ENCODE peak calls at places on chromosomes 13 and 19, in six cellular contexts. F is GM12878, T is ovary, Z is A549, O is esophagus muscularis mucosa, V is upper lobe of left lung. C is an unnamed sample. For H3K4me1, the result is how much of the 10 kb centered on the place peaks cover.

GRCh38 chr13:110773480-110773879 is 60.0 kb downstream of the ING1 start:
- DNase-seq in F (no peak), O (peak), V (no peak), T (no peak), Z (no peak), C (no peak)

GRCh38 chr13:53165201-53165600 is 136.6 kb downstream of the OLFM4 start:
- DNase-seq in F (no peak), Z (no peak), V (no peak), T (no peak), O (no peak), C (no peak)

GRCh38 chr13:30551194-30551593 is 66.5 kb upstream of the USPL1 start:
- DNase-seq in T (no peak), V (no peak), Z (peak), O (no peak), F (no peak), C (no peak)

GRCh38 chr19:44747739-44748425 is 626 bp upstream of the BCL3 start:
- DNase-seq in F (no peak), O (no peak), T (peak), Z (peak), V (peak), C (peak)

GRCh38 chr13:25753976-25754375 is 297.8 kb downstream of the SHISA2 start:
- DNase-seq in F (no peak), V (no peak), O (no peak), Z (no peak), T (no peak), C (no peak)

GRCh38 chr19:40933025-40933424 is 51.0 kb upstream of the CYP2A7 start:
- DNase-seq in V (no peak), O (no peak), F (no peak), T (no peak), Z (peak), C (no peak)

GRCh38 chr19:15529774-15530372 is 21.5 kb downstream of the CYP4F22 start:
- DNase-seq in O (no peak), V (no peak), Z (peak), F (no peak), T (no peak), C (no peak)

GRCh38 chr13:32895296-32895695 is 120.9 kb upstream of the KL start:
- DNase-seq in T (no peak), F (no peak), O (peak), Z (no peak), V (no peak), C (no peak)

GRCh38 chr19:55437410-55437809 is 5.7 kb downstream of the SHISA7 start:
- DNase-seq in T (peak), F (no peak), Z (peak), O (no peak), V (peak), C (no peak)

GRCh38 chr19:3516675-3517207 is 10.6 kb downstream of the FZR1 start:
- DNase-seq in T (peak), O (no peak), Z (no peak), V (peak), F (peak), C (no peak)

GRCh38 chr13:43905435-43906031 is 25.8 kb downstream of the LACC1 start:
- DNase-seq in F (no peak), O (no peak), Z (peak), T (no peak), V (no peak), C (peak)

GRCh38 chr13:19685034-19685433 is 51.6 kb downstream of the MPHOSPH8 start:
- DNase-seq in V (no peak), F (no peak), T (no peak), Z (peak), O (no peak), C (no peak)

GRCh38 chr13:103625194-103625593 is 559.0 kb upstream of the SLC10A2 start:
- DNase-seq in T (no peak), Z (no peak), V (no peak), F (no peak), O (no peak), C (no peak)

GRCh38 chr13:93309886-93310520 is 83.4 kb downstream of the GPC6 start:
- DNase-seq in T (no peak), O (no peak), V (no peak), F (no peak), Z (peak), C (no peak)

DNA sequence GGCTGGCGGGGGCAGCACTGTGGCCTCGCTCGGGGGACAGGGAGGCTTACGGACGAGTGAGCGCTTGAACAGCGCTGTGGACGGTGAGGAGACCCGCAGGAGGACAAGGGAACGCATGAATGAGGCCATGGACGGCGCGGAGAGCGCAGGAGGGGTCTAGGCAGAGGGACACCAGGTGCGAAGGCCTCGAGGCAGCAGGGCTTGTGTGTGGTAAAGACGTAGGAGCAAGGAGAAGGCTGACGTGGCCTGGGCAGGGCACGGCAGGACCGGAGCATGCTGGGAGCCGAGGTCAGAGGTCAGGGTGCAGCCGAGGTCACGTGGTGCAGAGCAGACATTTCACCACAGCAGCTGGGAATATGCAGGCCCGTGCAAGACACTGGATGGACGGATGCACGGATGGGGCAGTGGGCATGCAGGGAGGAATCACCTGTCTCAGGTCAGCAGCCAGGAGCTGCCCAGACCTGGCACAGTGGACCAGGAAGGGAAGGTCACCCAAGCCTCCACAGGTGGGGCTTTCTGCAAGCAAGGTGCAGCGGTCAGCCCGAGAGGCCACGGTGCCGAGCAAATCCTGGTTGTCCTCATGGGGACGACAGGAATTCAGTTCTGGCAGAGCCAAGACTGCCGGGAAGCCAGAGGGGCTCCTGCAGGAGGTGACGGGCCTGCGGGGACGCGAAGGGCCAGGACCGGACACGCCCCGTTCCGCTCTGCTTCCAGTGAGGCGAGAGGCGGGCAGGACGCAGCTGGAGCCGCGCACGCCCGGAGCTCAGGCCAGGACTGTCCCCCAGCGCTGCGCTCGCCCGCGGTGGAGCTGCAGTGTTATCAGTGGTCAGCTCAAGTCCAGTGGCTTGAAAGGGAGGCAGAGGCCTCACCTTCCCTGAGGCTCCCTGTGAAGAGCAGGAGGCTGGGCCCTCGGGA is 72.2 kb downstream of the RASA3 start:
- DNase-seq in O (no peak), Z (no peak), V (peak), F (no peak), T (no peak), C (no peak)
- TF ChIP-seq EP300 in O (no peak), Z (no peak), V (no peak), F (no peak), T (no peak), C (no peak)

GRCh38 chr13:72290962-72291681 is 424.1 kb upstream of the DACH1 start:
- DNase-seq in V (no peak), T (no peak), Z (no peak), F (no peak), O (no peak), C (no peak)
- H3K4me1 ChIP-seq in V (under half), T (under half), Z (under half), F (under half), O (under half), C (under half)

GRCh38 chr19:49573451-49573850 is 6.9 kb downstream of the NOSIP start:
- DNase-seq in Z (no peak), T (no peak), O (no peak), V (no peak), F (no peak), C (no peak)
- H3K4me3 ChIP-seq in Z (no peak), T (no peak), O (no peak), V (no peak), F (no peak), C (no peak)

GRCh38 chr19:6464070-6464873 is at the start of gene CRB3:
- DNase-seq in Z (peak), T (no peak), O (no peak), V (peak), F (no peak), C (no peak)

GRCh38 chr19:6457958-6458694 is 1.5 kb downstream of the SLC25A23 start:
- DNase-seq in T (peak), O (no peak), Z (no peak), V (no peak), F (peak), C (no peak)

GRCh38 chr19:6459356-6460098 is at the start of gene SLC25A23:
- DNase-seq in V (peak), O (no peak), T (peak), Z (peak), F (peak), C (peak)

GRCh38 chr19:6458695-6459355 is 767 bp downstream of the SLC25A23 start:
- DNase-seq in F (no peak), Z (no peak), V (no peak), O (no peak), T (no peak), C (no peak)

DNA sequence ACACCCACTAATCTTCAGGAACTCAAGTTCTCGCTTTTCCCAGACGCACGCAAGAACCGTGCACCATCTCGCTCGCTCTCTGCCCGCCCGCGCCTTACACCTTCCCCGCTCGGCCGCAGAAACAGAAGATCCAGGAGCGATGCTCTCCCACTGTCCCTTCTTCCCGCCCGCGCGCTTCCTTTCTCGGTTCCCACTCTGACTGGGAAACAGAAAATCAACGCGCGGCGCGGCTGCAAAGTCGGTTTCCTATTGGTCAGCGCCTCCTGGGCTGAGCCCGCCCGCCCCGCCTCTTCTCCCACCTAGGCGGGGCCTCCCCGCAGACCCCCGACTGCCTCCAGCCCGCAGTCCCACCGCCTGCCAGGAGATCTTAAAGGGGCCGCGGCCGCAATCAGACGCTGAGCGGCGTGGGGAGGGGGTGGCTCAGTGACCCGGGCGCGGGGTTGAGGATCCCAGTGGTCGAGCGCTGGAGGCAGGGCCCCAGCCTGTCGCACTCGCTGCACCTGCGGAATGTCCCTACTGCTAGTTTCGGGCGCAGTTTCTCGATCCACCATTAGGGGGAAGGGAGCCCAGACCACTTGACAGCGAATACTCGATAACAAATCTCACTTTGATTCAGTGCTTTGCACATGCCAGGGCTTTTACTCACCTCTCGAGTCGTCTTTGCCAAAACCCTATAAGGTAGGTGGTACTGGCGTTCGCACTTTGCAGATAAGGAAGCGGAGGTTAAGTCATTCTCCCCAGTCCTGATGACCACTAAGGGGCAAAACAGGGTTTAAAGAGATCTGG is 700 bp upstream of the SLC25A23 start:
- DNase-seq in Z (peak), T (peak), O (peak), F (peak), V (peak), C (peak)
- TF ChIP-seq EP300 in Z (no peak), T (no peak), O (no peak), F (no peak), V (no peak), C (peak)

GRCh38 chr13:77310161-77310560 is 16.7 kb downstream of the MYCBP2 start:
- DNase-seq in O (no peak), Z (no peak), T (no peak), F (no peak), V (no peak), C (no peak)

GRCh38 chr13:77312311-77312710 is 14.6 kb downstream of the MYCBP2 start:
- DNase-seq in Z (no peak), V (no peak), T (no peak), O (no peak), F (no peak), C (no peak)

GRCh38 chr13:77316430-77316829 is 10.5 kb downstream of the MYCBP2 start:
- DNase-seq in V (no peak), O (no peak), F (no peak), Z (no peak), T (no peak), C (no peak)

GRCh38 chr13:77310579-77311279 is 16.2 kb downstream of the MYCBP2 start:
- DNase-seq in O (no peak), Z (no peak), T (no peak), V (no peak), F (no peak), C (no peak)

GRCh38 chr13:77313923-77314322 is 13.0 kb downstream of the MYCBP2 start:
- DNase-seq in F (no peak), O (no peak), V (no peak), T (no peak), Z (no peak), C (no peak)
- H3K4me1 ChIP-seq in F (under half), O (under half), V (under half), T (under half), Z (under half), C (under half)

GRCh38 chr19:18205180-18205915 is 1.5 kb upstream of the RAB3A start:
- DNase-seq in F (no peak), V (peak), T (peak), O (peak), Z (no peak), C (peak)

GRCh38 chr19:18206018-18206417 is 2.2 kb upstream of the RAB3A start:
- DNase-seq in F (no peak), O (no peak), Z (no peak), T (no peak), V (no peak), C (no peak)

GRCh38 chr19:18203863-18204393 is at the start of gene RAB3A:
- DNase-seq in O (peak), V (peak), T (peak), F (peak), Z (peak), C (peak)

GRCh38 chr19:18203408-18203862 is 407 bp downstream of the RAB3A start:
- DNase-seq in F (no peak), Z (no peak), V (peak), O (no peak), T (peak), C (no peak)

DNA sequence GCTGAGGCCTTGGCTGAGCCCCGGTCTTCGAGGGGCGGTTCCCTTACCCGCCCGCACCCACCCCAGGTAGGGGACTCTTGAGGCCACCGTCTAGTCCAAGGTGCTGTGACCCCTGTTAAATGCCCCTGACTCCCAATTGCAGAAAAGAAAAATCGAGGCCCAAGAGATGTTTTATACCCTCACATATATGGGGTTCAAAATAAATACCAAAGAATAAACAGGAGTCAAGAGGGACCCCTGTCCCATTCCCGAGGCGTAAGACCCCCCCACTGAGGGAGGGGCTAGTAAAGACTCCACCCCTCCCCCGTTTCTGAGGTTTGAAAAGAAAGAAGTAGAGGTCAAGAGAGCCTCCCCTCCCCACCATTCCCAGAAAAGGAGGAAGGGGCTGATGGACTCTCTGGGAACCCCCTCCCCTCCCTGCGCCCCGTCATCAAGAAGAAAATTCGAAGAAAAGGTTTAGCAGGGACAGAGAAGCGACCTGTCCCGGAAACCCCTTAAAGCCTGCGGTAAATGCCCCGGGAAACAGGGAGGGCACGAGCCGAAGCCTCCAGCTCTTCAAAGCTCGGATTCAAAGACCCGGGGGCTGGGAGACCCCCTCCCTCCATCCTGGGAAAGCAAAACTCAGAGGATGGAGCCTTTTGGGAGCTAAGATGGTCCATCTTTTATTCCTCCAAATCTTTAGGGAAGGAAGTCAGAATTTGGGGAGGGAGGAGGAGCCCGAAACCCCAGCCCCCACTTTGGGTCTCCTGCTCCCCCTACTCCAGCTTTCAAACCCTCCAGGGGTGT is 745 bp upstream of the RAB3A start:
- DNase-seq in V (no peak), F (no peak), Z (no peak), T (peak), O (no peak), C (peak)
- H3K4me3 ChIP-seq in V (peak), F (peak), Z (peak), T (peak), O (peak), C (peak)

GRCh38 chr19:18017275-18018083 is 9.5 kb downstream of the ARRDC2 start:
- DNase-seq in Z (no peak), F (no peak), T (no peak), V (no peak), O (no peak), C (no peak)

GRCh38 chr19:18021121-18021755 is 13.3 kb downstream of the ARRDC2 start:
- DNase-seq in T (peak), Z (peak), F (no peak), O (peak), V (peak), C (peak)

GRCh38 chr19:18023596-18024212 is 15.7 kb downstream of the ARRDC2 start:
- DNase-seq in F (no peak), V (peak), O (peak), Z (no peak), T (no peak), C (peak)

DNA sequence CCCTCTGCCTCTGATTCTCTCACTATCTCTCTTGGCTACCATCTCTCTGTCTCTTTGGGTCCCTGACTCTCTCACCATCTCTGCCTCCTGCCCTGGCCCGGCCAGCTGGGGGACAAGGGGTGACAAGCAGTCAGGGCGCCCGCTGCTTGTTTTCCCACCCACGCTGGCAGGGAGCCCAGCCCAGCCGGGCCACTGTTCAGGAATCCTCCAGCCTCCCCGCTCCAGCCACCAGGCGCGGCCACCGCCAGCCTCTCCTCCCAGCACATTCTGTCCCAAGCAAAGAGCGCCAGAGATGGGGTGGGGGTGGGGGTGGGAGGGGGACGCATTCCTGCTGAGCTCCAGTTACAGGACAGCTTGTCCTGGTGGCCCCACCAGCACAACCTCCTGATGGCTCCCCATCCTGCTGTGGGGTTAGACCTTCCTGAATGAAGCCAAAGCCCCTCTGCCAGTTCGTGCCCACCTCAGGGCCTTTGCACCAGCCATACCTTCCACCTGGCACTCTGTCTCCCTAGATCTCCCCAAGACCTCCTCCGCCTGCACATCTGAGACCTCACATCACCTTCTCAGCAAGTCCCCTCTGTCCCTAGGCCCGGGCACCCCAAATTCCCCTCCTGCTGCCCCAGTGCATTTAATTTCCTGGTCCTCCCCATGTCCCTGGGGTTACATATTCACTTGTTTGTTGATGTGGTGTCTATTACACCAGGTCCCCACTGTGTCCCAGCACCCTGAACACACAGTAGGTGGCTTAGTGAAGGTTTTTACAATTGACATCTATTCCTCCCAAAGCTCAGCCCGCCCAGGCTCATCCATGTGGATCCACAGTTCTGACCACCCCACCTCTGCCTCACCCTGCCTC is 12.5 kb downstream of the ARRDC2 start:
- DNase-seq in F (no peak), T (peak), V (peak), O (peak), Z (no peak), C (peak)
- TF ChIP-seq EP300 in F (no peak), T (no peak), V (peak), O (peak), Z (no peak), C (peak)